ENCODE peak calls at places on chromosomes 5 and 9, in seven cellular contexts. One of them, this sample, is unnamed.

GRCh38 chr9:94900222-94901018 is 173.9 kb downstream of the AOPEP start:
- DNase-seq in stimulated activated CD4-positive, alpha-beta T cell treated with anti-CD3 and anti-CD28 coated beads, TNF-alpha, amount 100 ng/mL, for 24 hours: no peak
- DNase-seq in ovary: no peak
- DNase-seq in skeletal muscle cell: peak
- DNase-seq in activated effector memory CD4-positive, alpha-beta T cell treated with Interleukin-2 at 50 U/mL for 16 hours: no peak
- DNase-seq in KG1: no peak
- DNase-seq in fibroblast of the aortic adventitia: peak
- DNase-seq in this sample: peak

GRCh38 chr9:131758972-131759647 is 19.2 kb upstream of the RAPGEF1 start:
- DNase-seq in stimulated activated CD4-positive, alpha-beta T cell treated with anti-CD3 and anti-CD28 coated beads, TNF-alpha, amount 100 ng/mL, for 24 hours: no peak
- DNase-seq in ovary: no peak
- DNase-seq in skeletal muscle cell: no peak
- DNase-seq in activated effector memory CD4-positive, alpha-beta T cell treated with Interleukin-2 at 50 U/mL for 16 hours: no peak
- DNase-seq in KG1: no peak
- DNase-seq in fibroblast of the aortic adventitia: no peak
- DNase-seq in this sample: peak

GRCh38 chr5:131994090-131994489 is 17.4 kb downstream of the ACSL6 start:
- DNase-seq in stimulated activated CD4-positive, alpha-beta T cell treated with anti-CD3 and anti-CD28 coated beads, TNF-alpha, amount 100 ng/mL, for 24 hours: no peak
- DNase-seq in ovary: no peak
- DNase-seq in skeletal muscle cell: no peak
- DNase-seq in activated effector memory CD4-positive, alpha-beta T cell treated with Interleukin-2 at 50 U/mL for 16 hours: no peak
- DNase-seq in KG1: no peak
- DNase-seq in fibroblast of the aortic adventitia: no peak
- DNase-seq in this sample: no peak

GRCh38 chr5:155189981-155190380 is 176.4 kb downstream of the KIF4B start:
- DNase-seq in stimulated activated CD4-positive, alpha-beta T cell treated with anti-CD3 and anti-CD28 coated beads, TNF-alpha, amount 100 ng/mL, for 24 hours: no peak
- DNase-seq in ovary: no peak
- DNase-seq in skeletal muscle cell: no peak
- DNase-seq in activated effector memory CD4-positive, alpha-beta T cell treated with Interleukin-2 at 50 U/mL for 16 hours: no peak
- DNase-seq in KG1: no peak
- DNase-seq in fibroblast of the aortic adventitia: no peak
- DNase-seq in this sample: no peak

GRCh38 chr9:89550516-89550915 is 52.6 kb upstream of the SEMA4D start:
- DNase-seq in stimulated activated CD4-positive, alpha-beta T cell treated with anti-CD3 and anti-CD28 coated beads, TNF-alpha, amount 100 ng/mL, for 24 hours: no peak
- DNase-seq in ovary: no peak
- DNase-seq in skeletal muscle cell: no peak
- DNase-seq in activated effector memory CD4-positive, alpha-beta T cell treated with Interleukin-2 at 50 U/mL for 16 hours: no peak
- DNase-seq in KG1: no peak
- DNase-seq in fibroblast of the aortic adventitia: no peak
- DNase-seq in this sample: no peak

GRCh38 chr9:36831381-36832231 is 202.5 kb downstream of the PAX5 start:
- DNase-seq in stimulated activated CD4-positive, alpha-beta T cell treated with anti-CD3 and anti-CD28 coated beads, TNF-alpha, amount 100 ng/mL, for 24 hours: no peak
- DNase-seq in ovary: no peak
- DNase-seq in skeletal muscle cell: no peak
- DNase-seq in activated effector memory CD4-positive, alpha-beta T cell treated with Interleukin-2 at 50 U/mL for 16 hours: no peak
- DNase-seq in KG1: no peak
- DNase-seq in fibroblast of the aortic adventitia: no peak
- DNase-seq in this sample: no peak

GRCh38 chr5:115543365-115543700 is 1.2 kb downstream of the FEM1C start:
- DNase-seq in stimulated activated CD4-positive, alpha-beta T cell treated with anti-CD3 and anti-CD28 coated beads, TNF-alpha, amount 100 ng/mL, for 24 hours: no peak
- DNase-seq in ovary: no peak
- DNase-seq in skeletal muscle cell: no peak
- DNase-seq in activated effector memory CD4-positive, alpha-beta T cell treated with Interleukin-2 at 50 U/mL for 16 hours: no peak
- DNase-seq in KG1: no peak
- DNase-seq in fibroblast of the aortic adventitia: no peak
- DNase-seq in this sample: no peak

GRCh38 chr9:89425921-89426388 is 72.0 kb downstream of the SEMA4D start:
- DNase-seq in stimulated activated CD4-positive, alpha-beta T cell treated with anti-CD3 and anti-CD28 coated beads, TNF-alpha, amount 100 ng/mL, for 24 hours: no peak
- DNase-seq in ovary: no peak
- DNase-seq in skeletal muscle cell: no peak
- DNase-seq in activated effector memory CD4-positive, alpha-beta T cell treated with Interleukin-2 at 50 U/mL for 16 hours: no peak
- DNase-seq in KG1: no peak
- DNase-seq in fibroblast of the aortic adventitia: no peak
- DNase-seq in this sample: no peak

GRCh38 chr5:142183561-142183960 is 75.0 kb downstream of the NDFIP1 start:
- DNase-seq in stimulated activated CD4-positive, alpha-beta T cell treated with anti-CD3 and anti-CD28 coated beads, TNF-alpha, amount 100 ng/mL, for 24 hours: no peak
- DNase-seq in ovary: no peak
- DNase-seq in skeletal muscle cell: no peak
- DNase-seq in activated effector memory CD4-positive, alpha-beta T cell treated with Interleukin-2 at 50 U/mL for 16 hours: no peak
- DNase-seq in KG1: no peak
- DNase-seq in fibroblast of the aortic adventitia: no peak
- DNase-seq in this sample: no peak

GRCh38 chr9:109796081-109796480 is 16.1 kb downstream of the PALM2AKAP2 start:
- DNase-seq in stimulated activated CD4-positive, alpha-beta T cell treated with anti-CD3 and anti-CD28 coated beads, TNF-alpha, amount 100 ng/mL, for 24 hours: no peak
- DNase-seq in ovary: no peak
- DNase-seq in skeletal muscle cell: no peak
- DNase-seq in activated effector memory CD4-positive, alpha-beta T cell treated with Interleukin-2 at 50 U/mL for 16 hours: no peak
- DNase-seq in KG1: no peak
- DNase-seq in fibroblast of the aortic adventitia: no peak
- DNase-seq in this sample: no peak

GRCh38 chr9:119951591-119951990 is 582.4 kb upstream of the BRINP1 start:
- DNase-seq in stimulated activated CD4-positive, alpha-beta T cell treated with anti-CD3 and anti-CD28 coated beads, TNF-alpha, amount 100 ng/mL, for 24 hours: no peak
- DNase-seq in ovary: no peak
- DNase-seq in skeletal muscle cell: no peak
- DNase-seq in activated effector memory CD4-positive, alpha-beta T cell treated with Interleukin-2 at 50 U/mL for 16 hours: no peak
- DNase-seq in KG1: no peak
- DNase-seq in fibroblast of the aortic adventitia: no peak
- DNase-seq in this sample: no peak

GRCh38 chr5:124655211-124655880 is 91.1 kb downstream of the ZNF608 start:
- DNase-seq in stimulated activated CD4-positive, alpha-beta T cell treated with anti-CD3 and anti-CD28 coated beads, TNF-alpha, amount 100 ng/mL, for 24 hours: no peak
- DNase-seq in ovary: no peak
- DNase-seq in skeletal muscle cell: no peak
- DNase-seq in activated effector memory CD4-positive, alpha-beta T cell treated with Interleukin-2 at 50 U/mL for 16 hours: no peak
- DNase-seq in KG1: no peak
- DNase-seq in fibroblast of the aortic adventitia: peak
- DNase-seq in this sample: no peak

This sample was measured in HFFc6.